ENCODE peak calls at places on chromosomes 1 and 21, in seven cellular contexts. One of them, this sample, is unnamed. For H3K9me3, the result is how much of the 10 kb centered on the place peaks cover.

GRCh38 chr1:202255343-202255742 is 61.7 kb downstream of the LGR6 start:
- DNase-seq in colonic mucosa: no peak
- DNase-seq in CD8-positive, alpha-beta T cell: no peak
- DNase-seq in left ventricle myocardium inferior: no peak
- DNase-seq in fibroblast of lung: peak
- DNase-seq in uterus: no peak
- DNase-seq in A549: no peak
- DNase-seq in this sample: no peak

GRCh38 chr1:86713477-86713876 is 9.1 kb downstream of the SH3GLB1 start:
- DNase-seq in colonic mucosa: no peak
- DNase-seq in CD8-positive, alpha-beta T cell: no peak
- DNase-seq in left ventricle myocardium inferior: no peak
- DNase-seq in fibroblast of lung: no peak
- DNase-seq in uterus: no peak
- DNase-seq in A549: no peak
- DNase-seq in this sample: no peak

GRCh38 chr1:236862615-236863211 is 67.6 kb downstream of the MTR start:
- DNase-seq in colonic mucosa: no peak
- DNase-seq in CD8-positive, alpha-beta T cell: no peak
- DNase-seq in left ventricle myocardium inferior: no peak
- DNase-seq in fibroblast of lung: no peak
- DNase-seq in uterus: no peak
- DNase-seq in A549: no peak
- DNase-seq in this sample: no peak

GRCh38 chr1:61640531-61641125 is 84.3 kb downstream of the TM2D1 start:
- DNase-seq in colonic mucosa: no peak
- DNase-seq in CD8-positive, alpha-beta T cell: no peak
- DNase-seq in left ventricle myocardium inferior: peak
- DNase-seq in fibroblast of lung: no peak
- DNase-seq in uterus: peak
- DNase-seq in A549: no peak
- DNase-seq in this sample: peak

GRCh38 chr1:245823408-245824147 is 668.8 kb downstream of the KIF26B start:
- DNase-seq in colonic mucosa: no peak
- DNase-seq in CD8-positive, alpha-beta T cell: no peak
- DNase-seq in left ventricle myocardium inferior: no peak
- DNase-seq in fibroblast of lung: peak
- DNase-seq in uterus: no peak
- DNase-seq in A549: no peak
- DNase-seq in this sample: no peak

GRCh38 chr1:173409613-173410012 is 67.5 kb upstream of the PRDX6 start:
- DNase-seq in colonic mucosa: no peak
- DNase-seq in CD8-positive, alpha-beta T cell: peak
- DNase-seq in left ventricle myocardium inferior: peak
- DNase-seq in fibroblast of lung: peak
- DNase-seq in uterus: no peak
- DNase-seq in A549: no peak
- DNase-seq in this sample: no peak

GRCh38 chr1:54800899-54801759 is at the start of gene TTC22:
- DNase-seq in colonic mucosa: peak
- DNase-seq in CD8-positive, alpha-beta T cell: peak
- DNase-seq in left ventricle myocardium inferior: no peak
- DNase-seq in fibroblast of lung: no peak
- DNase-seq in uterus: no peak
- DNase-seq in A549: no peak
- DNase-seq in this sample: peak

GRCh38 chr1:21237386-21238088 is 52.7 kb downstream of the ECE1 start:
- DNase-seq in colonic mucosa: no peak
- DNase-seq in CD8-positive, alpha-beta T cell: no peak
- DNase-seq in left ventricle myocardium inferior: peak
- DNase-seq in fibroblast of lung: no peak
- DNase-seq in uterus: no peak
- DNase-seq in A549: no peak
- DNase-seq in this sample: no peak

GRCh38 chr1:16900771-16901170 is 5.0 kb downstream of the RNU1-2 start:
- DNase-seq in colonic mucosa: no peak
- DNase-seq in CD8-positive, alpha-beta T cell: no peak
- DNase-seq in left ventricle myocardium inferior: no peak
- DNase-seq in fibroblast of lung: no peak
- DNase-seq in uterus: no peak
- DNase-seq in A549: no peak
- DNase-seq in this sample: no peak

GRCh38 chr1:237927198-237927597 is 36.5 kb upstream of the ZP4 start:
- DNase-seq in colonic mucosa: no peak
- DNase-seq in CD8-positive, alpha-beta T cell: no peak
- DNase-seq in left ventricle myocardium inferior: no peak
- DNase-seq in fibroblast of lung: no peak
- DNase-seq in uterus: no peak
- DNase-seq in A549: no peak
- DNase-seq in this sample: no peak

GRCh38 chr1:236753554-236753953 is 41.5 kb upstream of the MTR start:
- DNase-seq in colonic mucosa: no peak
- DNase-seq in CD8-positive, alpha-beta T cell: no peak
- DNase-seq in left ventricle myocardium inferior: no peak
- DNase-seq in fibroblast of lung: peak
- DNase-seq in uterus: no peak
- DNase-seq in A549: peak
- DNase-seq in this sample: no peak

GRCh38 chr1:54003249-54003646 is 14.7 kb downstream of the LDLRAD1 start:
- DNase-seq in colonic mucosa: no peak
- DNase-seq in CD8-positive, alpha-beta T cell: no peak
- DNase-seq in left ventricle myocardium inferior: no peak
- DNase-seq in fibroblast of lung: no peak
- DNase-seq in uterus: no peak
- DNase-seq in A549: no peak
- DNase-seq in this sample: no peak

GRCh38 chr1:18376661-18377060 is 104.1 kb upstream of the KLHDC7A start:
- DNase-seq in colonic mucosa: no peak
- DNase-seq in CD8-positive, alpha-beta T cell: no peak
- DNase-seq in left ventricle myocardium inferior: no peak
- DNase-seq in fibroblast of lung: no peak
- DNase-seq in uterus: no peak
- DNase-seq in A549: no peak
- DNase-seq in this sample: no peak

GRCh38 chr21:45326834-45327457 is 39.3 kb upstream of the POFUT2 start:
- DNase-seq in colonic mucosa: no peak
- DNase-seq in CD8-positive, alpha-beta T cell: no peak
- DNase-seq in left ventricle myocardium inferior: peak
- DNase-seq in fibroblast of lung: no peak
- DNase-seq in uterus: no peak
- DNase-seq in A549: no peak
- DNase-seq in this sample: no peak

GRCh38 chr21:29423051-29423450 is 124.3 kb downstream of the BACH1 start:
- DNase-seq in colonic mucosa: no peak
- DNase-seq in CD8-positive, alpha-beta T cell: no peak
- DNase-seq in left ventricle myocardium inferior: no peak
- DNase-seq in fibroblast of lung: no peak
- DNase-seq in uterus: no peak
- DNase-seq in A549: no peak
- DNase-seq in this sample: no peak

GRCh38 chr1:216749219-216749618 is 26.0 kb upstream of the ESRRG start:
- DNase-seq in colonic mucosa: no peak
- DNase-seq in CD8-positive, alpha-beta T cell: no peak
- DNase-seq in left ventricle myocardium inferior: no peak
- DNase-seq in fibroblast of lung: no peak
- DNase-seq in uterus: no peak
- DNase-seq in A549: no peak
- DNase-seq in this sample: no peak

GRCh38 chr1:109910963-109911798 is 532 bp downstream of the CSF1 start:
- DNase-seq in colonic mucosa: no peak
- DNase-seq in CD8-positive, alpha-beta T cell: no peak
- DNase-seq in left ventricle myocardium inferior: no peak
- DNase-seq in fibroblast of lung: no peak
- DNase-seq in uterus: no peak
- DNase-seq in A549: no peak
- DNase-seq in this sample: no peak

GRCh38 chr1:87556326-87556725 is 227.6 kb downstream of the LMO4 start:
- DNase-seq in colonic mucosa: no peak
- DNase-seq in CD8-positive, alpha-beta T cell: no peak
- DNase-seq in left ventricle myocardium inferior: no peak
- DNase-seq in fibroblast of lung: peak
- DNase-seq in uterus: no peak
- DNase-seq in A549: no peak
- DNase-seq in this sample: no peak

GRCh38 chr1:46181343-46182260 is 5.3 kb upstream of the P3R3URF start:
- DNase-seq in colonic mucosa: peak
- DNase-seq in CD8-positive, alpha-beta T cell: no peak
- DNase-seq in left ventricle myocardium inferior: no peak
- DNase-seq in fibroblast of lung: peak
- DNase-seq in uterus: no peak
- DNase-seq in A549: no peak
- DNase-seq in this sample: no peak

GRCh38 chr1:17010601-17011438 is 908 bp downstream of the ATP13A2 start:
- DNase-seq in colonic mucosa: peak
- DNase-seq in CD8-positive, alpha-beta T cell: peak
- DNase-seq in left ventricle myocardium inferior: peak
- DNase-seq in fibroblast of lung: peak
- DNase-seq in uterus: peak
- DNase-seq in A549: no peak
- DNase-seq in this sample: no peak

GRCh38 chr1:107000907-107001306 is 55.6 kb upstream of the PRMT6 start:
- DNase-seq in colonic mucosa: no peak
- DNase-seq in CD8-positive, alpha-beta T cell: no peak
- DNase-seq in left ventricle myocardium inferior: no peak
- DNase-seq in fibroblast of lung: peak
- DNase-seq in uterus: no peak
- DNase-seq in A549: no peak
- DNase-seq in this sample: no peak

GRCh38 chr1:44276901-44277300 is 63.6 kb downstream of the DMAP1 start:
- DNase-seq in colonic mucosa: no peak
- DNase-seq in CD8-positive, alpha-beta T cell: no peak
- DNase-seq in left ventricle myocardium inferior: no peak
- DNase-seq in fibroblast of lung: no peak
- DNase-seq in uterus: no peak
- DNase-seq in A549: no peak
- DNase-seq in this sample: no peak

GRCh38 chr1:31401241-31401640 is 11.8 kb upstream of the SERINC2 start:
- DNase-seq in colonic mucosa: no peak
- DNase-seq in CD8-positive, alpha-beta T cell: no peak
- DNase-seq in left ventricle myocardium inferior: no peak
- DNase-seq in fibroblast of lung: no peak
- DNase-seq in uterus: no peak
- DNase-seq in A549: no peak
- DNase-seq in this sample: no peak

GRCh38 chr1:23899070-23899469 is 14.1 kb downstream of the CNR2 start:
- DNase-seq in colonic mucosa: no peak
- DNase-seq in CD8-positive, alpha-beta T cell: no peak
- DNase-seq in left ventricle myocardium inferior: no peak
- DNase-seq in fibroblast of lung: no peak
- DNase-seq in uterus: no peak
- DNase-seq in A549: no peak
- DNase-seq in this sample: no peak

DNA sequence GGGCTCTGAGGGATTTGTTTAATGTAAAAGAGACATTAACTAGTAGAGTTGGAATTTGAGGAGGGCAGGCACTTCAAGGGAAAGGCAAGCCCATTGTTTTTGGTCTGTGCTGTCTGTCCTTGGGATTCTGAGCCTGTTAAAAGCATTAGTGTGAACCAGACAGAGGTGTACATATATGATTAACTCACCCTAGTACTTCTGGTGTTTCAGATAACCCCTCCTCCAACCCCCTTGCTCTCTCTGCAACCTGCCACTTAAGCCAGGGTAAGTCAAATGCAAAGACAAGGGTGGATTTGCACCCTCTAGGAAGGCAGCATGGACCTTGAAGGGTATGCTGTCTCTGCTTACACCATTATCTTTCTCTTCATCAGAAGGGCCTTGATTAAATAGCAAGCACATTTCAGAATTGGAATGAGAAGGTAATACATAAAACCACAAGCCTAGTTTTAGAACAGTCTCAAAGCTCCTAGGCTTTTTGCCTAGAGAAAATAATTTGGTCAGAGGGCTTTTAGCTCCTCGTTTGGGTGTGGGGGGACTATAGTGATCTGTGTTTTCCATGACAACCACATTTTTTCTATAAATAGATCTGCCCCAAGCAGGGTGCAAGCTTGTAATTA is 120.7 kb upstream of the SGIP1 start:
- DNase-seq in colonic mucosa: no peak
- DNase-seq in CD8-positive, alpha-beta T cell: no peak
- DNase-seq in left ventricle myocardium inferior: no peak
- DNase-seq in fibroblast of lung: no peak
- DNase-seq in uterus: no peak
- DNase-seq in A549: no peak
- DNase-seq in this sample: no peak
- H3K9me3 ChIP-seq in colonic mucosa: under half
- H3K9me3 ChIP-seq in CD8-positive, alpha-beta T cell: under half
- H3K9me3 ChIP-seq in left ventricle myocardium inferior: under half
- H3K9me3 ChIP-seq in fibroblast of lung: under half
- H3K9me3 ChIP-seq in uterus: under half
- H3K9me3 ChIP-seq in A549: under half
- H3K9me3 ChIP-seq in this sample: under half

DNA sequence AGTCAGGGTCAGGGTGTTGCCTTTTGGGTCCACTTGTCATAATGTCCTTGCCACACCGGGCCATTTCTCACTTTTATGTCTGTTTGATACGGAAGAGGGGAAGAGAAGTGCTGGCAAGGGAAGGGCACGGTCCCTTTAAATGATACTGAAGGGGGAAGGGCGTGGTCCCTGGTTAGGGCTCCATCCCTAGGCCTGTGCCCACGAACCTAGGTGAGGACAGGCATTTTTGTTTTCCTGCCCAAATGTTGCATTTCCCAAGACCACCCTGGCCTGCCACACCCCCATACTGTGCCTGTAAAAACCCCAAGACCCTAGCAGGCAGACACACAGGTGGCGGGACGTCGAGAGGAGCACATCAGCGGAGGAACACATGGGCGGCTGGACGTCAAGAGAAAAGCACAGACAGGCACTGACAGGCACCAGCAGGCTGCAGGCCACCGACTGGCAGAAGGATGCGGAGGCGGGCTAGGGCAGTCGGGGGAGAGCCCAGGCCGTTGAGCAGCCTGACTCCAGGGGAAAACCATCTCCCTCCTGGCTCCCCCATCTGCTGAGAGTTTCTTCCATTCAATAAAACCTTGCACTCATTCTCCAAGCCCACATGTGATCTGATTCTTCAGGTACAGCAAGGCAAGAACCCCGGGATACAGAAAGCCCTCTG is 25.4 kb downstream of the B3GALT5 start:
- DNase-seq in colonic mucosa: peak
- DNase-seq in CD8-positive, alpha-beta T cell: no peak
- DNase-seq in left ventricle myocardium inferior: no peak
- DNase-seq in fibroblast of lung: no peak
- DNase-seq in uterus: no peak
- DNase-seq in A549: no peak
- DNase-seq in this sample: no peak
- H3K27ac ChIP-seq in colonic mucosa: peak
- H3K27ac ChIP-seq in CD8-positive, alpha-beta T cell: no peak
- H3K27ac ChIP-seq in left ventricle myocardium inferior: no peak
- H3K27ac ChIP-seq in fibroblast of lung: no peak
- H3K27ac ChIP-seq in uterus: no peak
- H3K27ac ChIP-seq in A549: peak
- H3K27ac ChIP-seq in this sample: no peak

GRCh38 chr1:93239862-93240261 is 59.3 kb downstream of the CCDC18 start:
- DNase-seq in colonic mucosa: no peak
- DNase-seq in CD8-positive, alpha-beta T cell: no peak
- DNase-seq in left ventricle myocardium inferior: no peak
- DNase-seq in fibroblast of lung: no peak
- DNase-seq in uterus: no peak
- DNase-seq in A549: no peak
- DNase-seq in this sample: no peak
- H3K9me3 ChIP-seq in colonic mucosa: under half
- H3K9me3 ChIP-seq in CD8-positive, alpha-beta T cell: under half
- H3K9me3 ChIP-seq in left ventricle myocardium inferior: under half
- H3K9me3 ChIP-seq in fibroblast of lung: under half
- H3K9me3 ChIP-seq in uterus: under half
- H3K9me3 ChIP-seq in A549: under half
- H3K9me3 ChIP-seq in this sample: under half

GRCh38 chr21:41897690-41898089 is 18.5 kb upstream of the PRDM15 start:
- DNase-seq in colonic mucosa: no peak
- DNase-seq in CD8-positive, alpha-beta T cell: no peak
- DNase-seq in left ventricle myocardium inferior: no peak
- DNase-seq in fibroblast of lung: no peak
- DNase-seq in uterus: no peak
- DNase-seq in A549: no peak
- DNase-seq in this sample: no peak
- H3K27ac ChIP-seq in colonic mucosa: no peak
- H3K27ac ChIP-seq in CD8-positive, alpha-beta T cell: no peak
- H3K27ac ChIP-seq in left ventricle myocardium inferior: no peak
- H3K27ac ChIP-seq in fibroblast of lung: no peak
- H3K27ac ChIP-seq in uterus: no peak
- H3K27ac ChIP-seq in A549: no peak
- H3K27ac ChIP-seq in this sample: no peak